ENCODE peak calls at places on chromosomes 6 and 20, in nine cellular contexts. S, T, K, J, C, I, W, X and G are unnamed samples.

GRCh38 chr6:11758878-11759277 is 19.7 kb downstream of the ADTRP start:
- DNase-seq in S (no peak), T (no peak), K (no peak), J (no peak), C (no peak), I (no peak), W (no peak), X (no peak), G (no peak)

GRCh38 chr20:36546111-36546736 is 4.9 kb downstream of the MYL9 start:
- DNase-seq in S (no peak), T (no peak), K (no peak), J (no peak), C (no peak), I (no peak), W (no peak), X (no peak), G (no peak)

GRCh38 chr20:5039255-5039657 is 37.9 kb upstream of the SLC23A2 start:
- DNase-seq in S (no peak), T (no peak), K (no peak), J (no peak), C (no peak), I (no peak), W (no peak), X (no peak), G (no peak)

GRCh38 chr6:75524322-75524972 is 30.8 kb upstream of the FILIP1 start:
- DNase-seq in S (peak), T (no peak), K (no peak), J (no peak), C (no peak), I (peak), W (no peak), X (peak), G (no peak)

GRCh38 chr20:53216856-53217576 is 244.9 kb downstream of the TSHZ2 start:
- DNase-seq in S (peak), T (peak), K (no peak), J (peak), C (peak), I (peak), W (peak), X (peak), G (peak)

GRCh38 chr6:37713529-37714119 is 15.9 kb upstream of the MDGA1 start:
- DNase-seq in S (peak), T (no peak), K (peak), J (no peak), C (no peak), I (peak), W (no peak), X (no peak), G (no peak)

GRCh38 chr6:166258854-166259276 is 49.3 kb downstream of the PRR18 start:
- DNase-seq in S (peak), T (peak), K (no peak), J (no peak), C (peak), I (peak), W (no peak), X (peak), G (peak)

GRCh38 chr6:143224516-143224915 is 163.8 kb downstream of the AIG1 start:
- DNase-seq in S (no peak), T (no peak), K (no peak), J (no peak), C (no peak), I (no peak), W (no peak), X (no peak), G (no peak)

GRCh38 chr20:53901064-53901463 is 169.3 kb downstream of the BCAS1 start:
- DNase-seq in S (no peak), T (no peak), K (no peak), J (no peak), C (no peak), I (peak), W (no peak), X (no peak), G (no peak)

GRCh38 chr20:47652794-47653193 is 132.5 kb downstream of the SULF2 start:
- DNase-seq in S (no peak), T (no peak), K (no peak), J (no peak), C (no peak), I (no peak), W (no peak), X (no peak), G (no peak)

GRCh38 chr6:37225350-37226169 is 32.0 kb upstream of the TBC1D22B start:
- DNase-seq in S (no peak), T (no peak), K (no peak), J (no peak), C (no peak), I (no peak), W (no peak), X (no peak), G (no peak)

GRCh38 chr6:150250826-150251225 is 108.0 kb downstream of the PPP1R14C start:
- DNase-seq in S (no peak), T (no peak), K (no peak), J (no peak), C (no peak), I (peak), W (no peak), X (peak), G (no peak)

GRCh38 chr6:104003803-104004516 is 855.8 kb downstream of the HACE1 start:
- DNase-seq in S (no peak), T (no peak), K (no peak), J (no peak), C (no peak), I (no peak), W (no peak), X (no peak), G (no peak)

GRCh38 chr6:110207652-110208051 is 27.4 kb downstream of the CDC40 start:
- DNase-seq in S (no peak), T (no peak), K (no peak), J (no peak), C (no peak), I (no peak), W (no peak), X (no peak), G (no peak)

GRCh38 chr6:38302081-38302480 is 337.6 kb downstream of the BTBD9 start:
- DNase-seq in S (no peak), T (no peak), K (no peak), J (no peak), C (no peak), I (no peak), W (no peak), X (no peak), G (no peak)

GRCh38 chr6:138817799-138818198 is 21.9 kb downstream of the ECT2L start:
- DNase-seq in S (no peak), T (no peak), K (no peak), J (no peak), C (no peak), I (peak), W (no peak), X (no peak), G (no peak)

GRCh38 chr6:34243901-34244884 is 4.6 kb downstream of the SMIM29 start:
- DNase-seq in S (peak), T (no peak), K (no peak), J (no peak), C (peak), I (peak), W (no peak), X (peak), G (no peak)

GRCh38 chr20:61373956-61374545 is 122.0 kb downstream of the CDH4 start:
- DNase-seq in S (no peak), T (no peak), K (no peak), J (no peak), C (no peak), I (no peak), W (no peak), X (no peak), G (no peak)

GRCh38 chr6:129866256-129866655 is 5.1 kb upstream of the TMEM244 start:
- DNase-seq in S (no peak), T (no peak), K (no peak), J (peak), C (no peak), I (no peak), W (no peak), X (no peak), G (no peak)

GRCh38 chr6:149306967-149307366 is 10.5 kb upstream of the TAB2 start:
- DNase-seq in S (peak), T (no peak), K (no peak), J (no peak), C (no peak), I (peak), W (no peak), X (no peak), G (no peak)

GRCh38 chr6:52994789-52995078 is 350 bp downstream of the GSTA4 start:
- DNase-seq in S (no peak), T (no peak), K (no peak), J (no peak), C (peak), I (no peak), W (peak), X (no peak), G (no peak)

GRCh38 chr6:36650848-36651247 is 27.7 kb upstream of the CDKN1A start:
- DNase-seq in S (no peak), T (no peak), K (no peak), J (no peak), C (no peak), I (no peak), W (no peak), X (peak), G (no peak)

GRCh38 chr6:145178391-145178790 is 556.9 kb downstream of the EPM2A start:
- DNase-seq in S (no peak), T (no peak), K (no peak), J (no peak), C (no peak), I (no peak), W (no peak), X (no peak), G (no peak)

GRCh38 chr6:65448806-65449397 is 258.1 kb downstream of the EYS start:
- DNase-seq in S (no peak), T (no peak), K (no peak), J (peak), C (no peak), I (no peak), W (no peak), X (no peak), G (no peak)

GRCh38 chr6:126091507-126091906 is 105.2 kb downstream of the TRMT11 start:
- DNase-seq in S (no peak), T (no peak), K (no peak), J (no peak), C (no peak), I (peak), W (no peak), X (no peak), G (no peak)